ENCODE peak calls at places on chromosomes 6 and 20, in eight cellular contexts. H, G, U, Z, V, L, A and P are unnamed samples. For H3K4me1, the result is how much of the 10 kb centered on the place peaks cover.

GRCh38 chr6:168061269-168062210 is 17.5 kb downstream of the FRMD1 start:
- DNase-seq in H (no peak), G (no peak), U (no peak), Z (no peak), V (no peak), L (no peak), A (no peak), P (no peak)

GRCh38 chr6:6694368-6694780 is 105.9 kb downstream of the LY86 start:
- DNase-seq in H (peak), G (no peak), U (no peak), Z (no peak), V (no peak), L (no peak), A (no peak), P (no peak)

GRCh38 chr6:44302856-44303255 is 10.3 kb downstream of the AARS2 start:
- DNase-seq in H (no peak), G (no peak), U (no peak), Z (no peak), V (no peak), L (no peak), A (no peak), P (no peak)

GRCh38 chr6:52146851-52147445 is 39.2 kb upstream of the IL17A start:
- DNase-seq in H (no peak), G (no peak), U (no peak), Z (no peak), V (no peak), L (no peak), A (no peak), P (no peak)

GRCh38 chr6:158481612-158482473 is 78.0 kb upstream of the TMEM181 start:
- DNase-seq in H (no peak), G (no peak), U (no peak), Z (peak), V (no peak), L (peak), A (peak), P (no peak)

GRCh38 chr20:38256021-38256420 is 4.5 kb downstream of the KIAA1755 start:
- DNase-seq in H (no peak), G (no peak), U (no peak), Z (no peak), V (no peak), L (no peak), A (no peak), P (no peak)

GRCh38 chr6:167683028-167683862 is 143.5 kb upstream of the AFDN start:
- DNase-seq in H (peak), G (no peak), U (peak), Z (no peak), V (peak), L (peak), A (peak), P (peak)

GRCh38 chr6:68139130-68139529 is 496.0 kb upstream of the ADGRB3 start:
- DNase-seq in H (no peak), G (no peak), U (no peak), Z (peak), V (no peak), L (no peak), A (no peak), P (no peak)

GRCh38 chr20:19964289-19965263 is 52.6 kb upstream of the NAA20 start:
- DNase-seq in H (peak), G (peak), U (peak), Z (no peak), V (peak), L (no peak), A (peak), P (peak)

GRCh38 chr20:3461191-3461874 is 9.5 kb upstream of the ATRN start:
- DNase-seq in H (no peak), G (peak), U (no peak), Z (peak), V (no peak), L (no peak), A (no peak), P (no peak)

GRCh38 chr20:39874049-39874893 is 814.8 kb downstream of the MAFB start:
- DNase-seq in H (peak), G (peak), U (peak), Z (peak), V (peak), L (peak), A (peak), P (peak)

GRCh38 chr6:5175195-5175594 is 85.6 kb downstream of the LYRM4 start:
- DNase-seq in H (no peak), G (no peak), U (no peak), Z (peak), V (no peak), L (no peak), A (no peak), P (no peak)

GRCh38 chr6:30542404-30542725 is 13.9 kb downstream of the GNL1 start:
- DNase-seq in H (no peak), G (no peak), U (no peak), Z (no peak), V (no peak), L (no peak), A (no peak), P (no peak)

GRCh38 chr6:44192428-44193041 is 24.2 kb upstream of the MYMX start:
- DNase-seq in H (no peak), G (peak), U (no peak), Z (no peak), V (no peak), L (no peak), A (no peak), P (no peak)

GRCh38 chr6:124073820-124074587 is 270.3 kb downstream of the NKAIN2 start:
- DNase-seq in H (no peak), G (no peak), U (no peak), Z (no peak), V (no peak), L (no peak), A (no peak), P (no peak)

GRCh38 chr20:48184229-48184628 is 398.9 kb upstream of the SULF2 start:
- DNase-seq in H (no peak), G (no peak), U (no peak), Z (no peak), V (no peak), L (no peak), A (no peak), P (peak)

GRCh38 chr6:17032595-17033591 is 69.0 kb upstream of the STMND1 start:
- DNase-seq in H (peak), G (peak), U (peak), Z (peak), V (peak), L (peak), A (peak), P (peak)

GRCh38 chr6:80148220-80148619 is 41.7 kb downstream of the BCKDHB start:
- DNase-seq in H (no peak), G (no peak), U (no peak), Z (no peak), V (no peak), L (no peak), A (no peak), P (no peak)

GRCh38 chr6:70846207-70846835 is 110.5 kb downstream of the B3GAT2 start:
- DNase-seq in H (no peak), G (no peak), U (no peak), Z (no peak), V (no peak), L (no peak), A (no peak), P (no peak)

GRCh38 chr6:31792741-31793140 is 2.8 kb downstream of the VARS1 start:
- DNase-seq in H (no peak), G (no peak), U (no peak), Z (no peak), V (no peak), L (no peak), A (peak), P (no peak)

GRCh38 chr6:81865712-81866111 is 113.2 kb upstream of the TENT5A start:
- DNase-seq in H (no peak), G (no peak), U (no peak), Z (peak), V (no peak), L (no peak), A (peak), P (no peak)

GRCh38 chr6:18115356-18115755 is 7.1 kb downstream of the NHLRC1 start:
- DNase-seq in H (no peak), G (no peak), U (no peak), Z (no peak), V (no peak), L (no peak), A (peak), P (no peak)

GRCh38 chr6:168968228-168968627 is 285.4 kb downstream of the THBS2 start:
- DNase-seq in H (peak), G (no peak), U (no peak), Z (peak), V (peak), L (no peak), A (peak), P (peak)

GRCh38 chr6:3849681-3850450 is 693 bp downstream of the FAM50B start:
- DNase-seq in H (no peak), G (peak), U (peak), Z (peak), V (peak), L (no peak), A (peak), P (peak)

GRCh38 chr20:32968833-32969241 is 35.4 kb downstream of the SUN5 start:
- DNase-seq in H (no peak), G (no peak), U (no peak), Z (no peak), V (peak), L (no peak), A (no peak), P (no peak)

GRCh38 chr20:53547664-53548239 is 45.9 kb downstream of the ZNF217 start:
- DNase-seq in H (peak), G (peak), U (no peak), Z (peak), V (peak), L (peak), A (peak), P (no peak)

GRCh38 chr20:20010639-20011500 is 6.3 kb upstream of the NAA20 start:
- DNase-seq in H (no peak), G (no peak), U (no peak), Z (peak), V (no peak), L (no peak), A (peak), P (no peak)

GRCh38 chr20:47503685-47504084 is 2.0 kb downstream of the NCOA3 start:
- DNase-seq in H (no peak), G (no peak), U (no peak), Z (no peak), V (no peak), L (no peak), A (no peak), P (no peak)

GRCh38 chr6:24440897-24441598 is 38.3 kb downstream of the MRS2 start:
- DNase-seq in H (no peak), G (no peak), U (no peak), Z (no peak), V (no peak), L (no peak), A (no peak), P (no peak)

GRCh38 chr6:35046098-35046497 is 95.0 kb downstream of the TCP11 start:
- DNase-seq in H (no peak), G (no peak), U (no peak), Z (no peak), V (no peak), L (no peak), A (no peak), P (no peak)

GRCh38 chr6:116355796-116356195 is 15.0 kb upstream of the DSE start:
- DNase-seq in H (no peak), G (no peak), U (no peak), Z (no peak), V (no peak), L (no peak), A (no peak), P (no peak)

GRCh38 chr6:109794201-109794926 is 103.3 kb downstream of the FIG4 start:
- DNase-seq in H (peak), G (no peak), U (no peak), Z (no peak), V (no peak), L (peak), A (peak), P (no peak)

GRCh38 chr6:168929871-168930450 is 323.7 kb downstream of the THBS2 start:
- DNase-seq in H (no peak), G (no peak), U (no peak), Z (no peak), V (no peak), L (no peak), A (no peak), P (no peak)

GRCh38 chr20:48983423-48984400 is 62.2 kb downstream of the ARFGEF2 start:
- DNase-seq in H (no peak), G (peak), U (no peak), Z (peak), V (peak), L (peak), A (peak), P (no peak)

GRCh38 chr6:41720783-41721182 is 14.6 kb downstream of the TFEB start:
- DNase-seq in H (no peak), G (no peak), U (no peak), Z (no peak), V (no peak), L (no peak), A (no peak), P (no peak)

GRCh38 chr6:41724638-41725501 is 10.5 kb downstream of the TFEB start:
- DNase-seq in H (no peak), G (no peak), U (no peak), Z (no peak), V (no peak), L (no peak), A (no peak), P (no peak)

GRCh38 chr6:41721396-41721795 is 14.0 kb downstream of the TFEB start:
- DNase-seq in H (no peak), G (no peak), U (no peak), Z (no peak), V (no peak), L (no peak), A (no peak), P (no peak)

GRCh38 chr6:41723936-41724637 is 11.3 kb downstream of the TFEB start:
- DNase-seq in H (no peak), G (no peak), U (no peak), Z (no peak), V (no peak), L (no peak), A (no peak), P (no peak)

DNA sequence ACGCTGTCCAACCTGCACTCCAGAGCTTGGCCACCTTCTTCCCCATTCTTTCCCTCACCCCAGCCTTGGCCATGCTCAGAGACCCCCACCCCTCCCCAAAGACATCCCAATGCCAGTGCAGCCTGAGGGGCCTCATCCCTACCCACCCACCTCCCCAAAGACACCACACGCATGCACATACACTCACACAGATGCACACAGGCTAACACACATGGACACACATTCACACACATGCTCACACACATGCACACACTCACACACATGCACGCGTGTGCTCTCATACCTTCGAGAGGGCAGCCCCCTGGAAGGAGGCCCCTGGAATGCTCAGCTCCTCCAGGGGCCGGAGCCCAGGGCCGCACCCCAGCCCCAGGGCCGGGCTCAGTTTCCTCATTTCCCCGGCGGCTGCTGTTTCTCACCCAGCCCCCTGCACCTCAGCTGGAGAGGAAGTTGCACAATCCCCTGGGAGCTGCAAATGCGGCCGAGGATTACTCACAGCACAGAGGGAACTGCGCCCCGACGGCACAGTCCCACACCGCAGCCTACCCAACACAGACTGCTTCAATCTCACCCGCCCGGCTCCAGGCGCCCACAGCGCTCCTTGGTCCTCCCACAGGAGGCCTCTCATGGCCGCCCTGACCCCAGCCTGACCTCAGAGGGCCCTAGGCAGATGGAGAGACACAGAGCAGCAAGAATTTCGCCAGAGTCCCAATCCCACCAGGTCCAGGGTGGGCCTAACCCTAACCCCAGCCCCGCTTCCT is 12.1 kb downstream of the TFEB start:
- DNase-seq in H (peak), G (peak), U (peak), Z (peak), V (no peak), L (no peak), A (peak), P (no peak)
- H3K4me1 ChIP-seq in H (under half), G (under half), U (under half), Z (under half), V (under half), L (under half), A (under half), P (under half)

GRCh38 chr6:166364480-166364879 is 18.3 kb downstream of the MPC1 start:
- DNase-seq in H (no peak), G (no peak), U (no peak), Z (no peak), V (no peak), L (no peak), A (peak), P (no peak)

GRCh38 chr6:166366921-166367320 is 15.8 kb downstream of the MPC1 start:
- DNase-seq in H (no peak), G (no peak), U (no peak), Z (no peak), V (no peak), L (no peak), A (no peak), P (no peak)

GRCh38 chr6:166369741-166370140 is 13.0 kb downstream of the MPC1 start:
- DNase-seq in H (no peak), G (no peak), U (no peak), Z (no peak), V (no peak), L (no peak), A (no peak), P (no peak)

GRCh38 chr6:166365221-166365620 is 17.5 kb downstream of the MPC1 start:
- DNase-seq in H (no peak), G (no peak), U (no peak), Z (peak), V (no peak), L (no peak), A (peak), P (no peak)

DNA sequence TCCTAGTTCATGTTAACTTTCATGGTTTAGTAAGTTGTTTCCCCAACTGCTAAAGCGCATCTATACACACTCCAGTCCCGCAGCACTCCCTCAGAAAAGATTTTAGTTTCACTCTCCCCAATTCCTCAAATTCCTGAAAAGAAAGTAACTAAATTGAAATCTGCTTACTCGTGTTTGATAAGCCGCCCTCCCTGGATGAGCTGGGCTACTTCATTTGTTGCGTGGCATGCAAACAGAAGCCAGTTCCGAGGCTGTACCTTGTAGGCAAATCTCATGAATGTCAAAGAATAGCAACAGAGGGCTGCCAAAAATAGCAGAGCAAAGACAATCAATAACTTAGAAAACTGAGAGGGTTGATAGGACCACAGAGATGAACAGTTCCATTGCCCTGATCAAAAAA is 16.9 kb downstream of the MPC1 start:
- DNase-seq in H (no peak), G (no peak), U (no peak), Z (no peak), V (no peak), L (no peak), A (peak), P (no peak)
- H3K4me3 ChIP-seq in H (no peak), G (no peak), U (no peak), Z (no peak), V (no peak), L (no peak), A (no peak), P (no peak)

GRCh38 chr6:106747139-106747538 is 117.8 kb downstream of the QRSL1 start:
- DNase-seq in H (peak), G (no peak), U (no peak), Z (no peak), V (no peak), L (no peak), A (no peak), P (no peak)

GRCh38 chr6:106750146-106750900 is 120.9 kb downstream of the QRSL1 start:
- DNase-seq in H (peak), G (no peak), U (no peak), Z (no peak), V (no peak), L (no peak), A (no peak), P (no peak)

GRCh38 chr6:106751501-106752252 is 122.3 kb downstream of the QRSL1 start:
- DNase-seq in H (peak), G (peak), U (no peak), Z (no peak), V (peak), L (no peak), A (peak), P (no peak)

GRCh38 chr6:106748547-106749207 is 119.3 kb downstream of the QRSL1 start:
- DNase-seq in H (no peak), G (no peak), U (no peak), Z (no peak), V (no peak), L (no peak), A (no peak), P (no peak)

DNA sequence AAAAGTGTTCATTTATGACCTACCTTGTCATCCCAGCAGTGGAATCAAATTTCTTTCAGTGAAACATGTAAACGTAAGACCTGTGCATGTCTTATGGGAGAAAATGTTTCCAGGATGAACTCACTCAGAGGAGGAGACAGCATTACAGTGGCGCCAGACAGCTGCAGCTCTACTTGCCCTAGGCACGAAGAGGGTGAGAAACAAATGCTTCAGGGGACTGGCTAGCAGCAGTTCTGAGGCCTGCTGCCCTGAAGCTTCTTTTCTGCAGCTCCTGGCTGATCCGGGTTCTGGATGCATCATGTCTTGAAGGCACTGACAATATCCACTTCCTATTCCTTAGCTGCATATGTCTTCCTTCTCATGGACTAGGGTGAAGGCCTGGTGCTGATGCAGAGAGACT is 120.2 kb downstream of the QRSL1 start:
- DNase-seq in H (no peak), G (no peak), U (no peak), Z (no peak), V (no peak), L (no peak), A (no peak), P (no peak)
- H3K4me1 ChIP-seq in H (under half), G (under half), U (under half), Z (under half), V (half or more), L (under half), A (under half), P (under half)

GRCh38 chr20:52105045-52105572 is 86.5 kb downstream of the ZFP64 start:
- DNase-seq in H (no peak), G (peak), U (no peak), Z (peak), V (peak), L (no peak), A (peak), P (no peak)

GRCh38 chr20:52103469-52103910 is 88.1 kb downstream of the ZFP64 start:
- DNase-seq in H (no peak), G (no peak), U (no peak), Z (peak), V (no peak), L (no peak), A (peak), P (no peak)

GRCh38 chr20:52105573-52106422 is 85.8 kb downstream of the ZFP64 start:
- DNase-seq in H (peak), G (peak), U (no peak), Z (peak), V (no peak), L (no peak), A (peak), P (no peak)

GRCh38 chr20:52103911-52104545 is 87.6 kb downstream of the ZFP64 start:
- DNase-seq in H (no peak), G (no peak), U (no peak), Z (peak), V (no peak), L (no peak), A (peak), P (no peak)

DNA sequence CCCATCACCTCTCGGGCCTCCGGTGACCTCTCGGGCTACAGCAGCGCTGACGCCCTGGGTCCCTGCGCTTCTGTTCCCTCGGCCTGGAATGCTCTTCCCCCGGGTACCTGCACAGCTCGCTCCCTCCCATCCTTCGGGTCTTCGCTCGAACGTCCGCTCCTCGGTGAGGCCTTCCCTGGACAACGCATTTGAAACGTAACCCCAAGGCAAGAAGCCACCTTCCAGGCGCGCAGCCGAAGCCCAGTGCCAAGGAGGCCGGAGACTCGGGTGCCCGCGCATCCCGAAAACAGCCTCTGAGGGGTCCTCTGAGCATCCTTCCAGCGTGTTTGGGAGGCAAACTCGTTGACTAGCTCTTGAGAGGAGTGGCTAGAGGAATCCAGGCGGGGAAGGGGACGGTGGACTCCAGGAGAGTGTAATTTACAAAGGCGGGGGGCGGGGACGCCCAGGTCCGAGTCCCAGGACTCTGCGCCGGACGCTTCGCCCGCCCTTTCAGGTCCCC is 87.0 kb downstream of the ZFP64 start:
- DNase-seq in H (no peak), G (peak), U (no peak), Z (peak), V (no peak), L (no peak), A (peak), P (no peak)
- H3K4me3 ChIP-seq in H (no peak), G (peak), U (no peak), Z (peak), V (peak), L (no peak), A (peak), P (peak)